ENCODE peak calls at places on chromosomes 4 and X, in eight cellular contexts. X is thyroid gland; Y is activated T-cell treated with anti-CD3 and anti-CD28 coated beads for 1 hour; H is ELR; B is progenitor cell of endocrine pancreas; T is cardiac fibroblast; C is stimulated activated CD4-positive, alpha-beta T cell treated with anti-CD3 and anti-CD28 coated beads, Interleukin-1b, Interleukin-23, amount 100 ng/mL, for 24 hours; G is HT1080. W is an unnamed sample.
A peak's percentile ranks its signal among the peaks of the same experiment; 100 is the strongest.

GRCh38 chrX:119694601-119695534 is 1.9 kb upstream of the SEPTIN6 start:
- DNase-seq in X (no peak), Y (no peak), H (no peak), B (no peak), T (no peak), C (no peak), G (no peak), W (no peak)

GRCh38 chrX:18793601-18794089 is 86.2 kb downstream of the PPEF1 start:
- DNase-seq in X (no peak), Y (no peak), H (no peak), B (no peak), T (no peak), C (no peak), G (no peak), W (no peak)

GRCh38 chrX:103329991-103330390 is at the start of gene TCEAL7:
- DNase-seq in X (no peak), Y (no peak), H (peak; percentile 65), B (no peak), T (peak; percentile 32), C (no peak), G (no peak), W (no peak)

GRCh38 chr4:112938461-112939058 is 110.9 kb upstream of the ANK2 start:
- DNase-seq in X (no peak), Y (no peak), H (peak; percentile 67), B (no peak), T (peak; percentile 72), C (no peak), G (peak; percentile 60), W (peak; percentile 5)

GRCh38 chr4:36053931-36054330 is 190.4 kb downstream of the ARAP2 start:
- DNase-seq in X (no peak), Y (no peak), H (peak; percentile 60), B (no peak), T (peak; percentile 1), C (no peak), G (peak; percentile 11), W (no peak)

GRCh38 chrX:130094712-130095111 is 15.6 kb downstream of the ELF4 start:
- DNase-seq in X (peak; percentile 5), Y (no peak), H (no peak), B (no peak), T (no peak), C (no peak), G (no peak), W (no peak)

GRCh38 chr4:189001971-189002450 is 862.8 kb downstream of the TRIML1 start:
- DNase-seq in X (peak; percentile 73), Y (no peak), H (no peak), B (no peak), T (no peak), C (no peak), G (no peak), W (no peak)

GRCh38 chrX:85379174-85379907 is at the start of gene POF1B:
- DNase-seq in X (no peak), Y (no peak), H (no peak), B (no peak), T (no peak), C (no peak), G (no peak), W (no peak)

GRCh38 chr4:68366600-68366999 is 16.7 kb upstream of the YTHDC1 start:
- DNase-seq in X (no peak), Y (no peak), H (no peak), B (no peak), T (no peak), C (no peak), G (no peak), W (no peak)

GRCh38 chrX:153517421-153517820 is at the start of gene ATP2B3:
- DNase-seq in X (no peak), Y (no peak), H (no peak), B (no peak), T (no peak), C (no peak), G (no peak), W (no peak)

GRCh38 chr4:26459054-26459755 is 31.1 kb downstream of the CCKAR start:
- DNase-seq in X (no peak), Y (no peak), H (peak; percentile 70), B (no peak), T (peak; percentile 83), C (no peak), G (peak; percentile 21), W (peak; percentile 40)

GRCh38 chrX:131830400-131831184 is 192.5 kb upstream of the STK26 start:
- DNase-seq in X (peak; percentile 25), Y (no peak), H (peak; percentile 71), B (peak; percentile 73), T (peak; percentile 80), C (no peak), G (peak; percentile 95), W (no peak)

GRCh38 chr4:8029689-8030088 is 90.0 kb upstream of the AFAP1 start:
- DNase-seq in X (no peak), Y (no peak), H (no peak), B (no peak), T (no peak), C (no peak), G (no peak), W (no peak)

GRCh38 chr4:34258176-34258575 is 1986.1 kb downstream of the ARAP2 start:
- DNase-seq in X (no peak), Y (no peak), H (peak; percentile 33), B (no peak), T (peak; percentile 31), C (no peak), G (no peak), W (no peak)

GRCh38 chrX:135327299-135327698 is 18.0 kb downstream of the ETDC start:
- DNase-seq in X (no peak), Y (no peak), H (peak; percentile 77), B (no peak), T (peak; percentile 86), C (no peak), G (peak; percentile 72), W (no peak)

GRCh38 chrX:152725409-152725808 is 8.1 kb downstream of the CSAG1 start:
- DNase-seq in X (no peak), Y (no peak), H (no peak), B (no peak), T (no peak), C (no peak), G (no peak), W (no peak)

GRCh38 chr4:7052923-7053715 is 9.9 kb downstream of the TADA2B start:
- DNase-seq in X (peak; percentile 93), Y (no peak), H (no peak), B (no peak), T (no peak), C (no peak), G (no peak), W (no peak)

GRCh38 chrX:79161655-79162054 is 17.2 kb downstream of the GPR174 start:
- DNase-seq in X (no peak), Y (no peak), H (no peak), B (no peak), T (no peak), C (no peak), G (peak; percentile 3), W (no peak)

GRCh38 chr4:7629855-7630254 is 195.1 kb upstream of the PSAPL1 start:
- DNase-seq in X (no peak), Y (no peak), H (no peak), B (no peak), T (no peak), C (no peak), G (no peak), W (no peak)

GRCh38 chrX:41491267-41492004 is 44.3 kb downstream of the NYX start:
- DNase-seq in X (no peak), Y (no peak), H (peak; percentile 89), B (no peak), T (peak; percentile 88), C (no peak), G (peak; percentile 91), W (no peak)

GRCh38 chr4:55124337-55125076 is 888 bp downstream of the KDR start:
- DNase-seq in X (peak; percentile 30), Y (no peak), H (no peak), B (no peak), T (peak; percentile 53), C (no peak), G (no peak), W (no peak)

GRCh38 chrX:39309018-39309620 is 507.9 kb downstream of the MID1IP1 start:
- DNase-seq in X (no peak), Y (no peak), H (no peak), B (no peak), T (peak; percentile 37), C (peak; percentile 24), G (peak; percentile 0), W (no peak)

GRCh38 chr4:102217775-102218174 is 127.5 kb downstream of the SLC39A8 start:
- DNase-seq in X (no peak), Y (no peak), H (no peak), B (no peak), T (no peak), C (no peak), G (no peak), W (no peak)

GRCh38 chrX:53476371-53476770 is 42.2 kb upstream of the HSD17B10 start:
- DNase-seq in X (no peak), Y (no peak), H (peak; percentile 51), B (no peak), T (no peak), C (no peak), G (no peak), W (no peak)

GRCh38 chr4:40573593-40574311 is 55.9 kb downstream of the RBM47 start:
- DNase-seq in X (no peak), Y (no peak), H (no peak), B (no peak), T (peak; percentile 42), C (no peak), G (no peak), W (no peak)

GRCh38 chr4:62191446-62191845 is 991.3 kb downstream of the ADGRL3 start:
- DNase-seq in X (no peak), Y (no peak), H (no peak), B (no peak), T (no peak), C (no peak), G (no peak), W (no peak)

GRCh38 chr4:26731342-26731741 is 129.3 kb upstream of the STIM2 start:
- DNase-seq in X (no peak), Y (no peak), H (peak; percentile 8), B (no peak), T (no peak), C (no peak), G (no peak), W (no peak)

GRCh38 chr4:145589923-145590702 is 29.1 kb upstream of the MMAA start:
- DNase-seq in X (no peak), Y (no peak), H (peak; percentile 6), B (no peak), T (no peak), C (no peak), G (no peak), W (no peak)

GRCh38 chr4:21327976-21328700 is 620.4 kb downstream of the KCNIP4 start:
- DNase-seq in X (no peak), Y (no peak), H (no peak), B (no peak), T (no peak), C (no peak), G (peak; percentile 10), W (no peak)

GRCh38 chrX:74383611-74384010 is 37.7 kb upstream of the SLC16A2 start:
- DNase-seq in X (peak; percentile 47), Y (no peak), H (peak; percentile 68), B (no peak), T (peak; percentile 71), C (no peak), G (peak; percentile 61), W (no peak)

GRCh38 chrX:23668335-23668734 is 1.0 kb downstream of the PRDX4 start:
- DNase-seq in X (no peak), Y (no peak), H (peak; percentile 20), B (no peak), T (no peak), C (no peak), G (no peak), W (no peak)

GRCh38 chr4:42466285-42466684 is 69.0 kb downstream of the SHISA3 start:
- DNase-seq in X (no peak), Y (no peak), H (no peak), B (no peak), T (no peak), C (no peak), G (no peak), W (no peak)

GRCh38 chr4:113116414-113117345 is 67.2 kb downstream of the ANK2 start:
- DNase-seq in X (peak; percentile 33), Y (no peak), H (no peak), B (no peak), T (peak; percentile 3), C (no peak), G (no peak), W (no peak)

GRCh38 chrX:47976254-47977151 is 27.3 kb downstream of the ZNF182 start:
- DNase-seq in X (no peak), Y (no peak), H (no peak), B (no peak), T (no peak), C (no peak), G (no peak), W (no peak)